ENCODE peak calls at places on chromosomes 12 and 14, in five cellular contexts. M is hippocampal formation; I is foreskin fibroblast; X is stimulated activated effector memory CD8-positive, alpha-beta T cell treated with anti-CD3 and anti-CD28 coated beads, Interleukin-12 subunit alpha, Interleukin-12 subunit beta, amount 100 ng/mL, for 72 hours; C is stimulated activated CD4-positive, alpha-beta T cell treated with anti-CD3 and anti-CD28 coated beads, Interleukin-12 subunit alpha, Interleukin-12 subunit beta, amount 100 ng/mL, for 48 hours. O is an unnamed sample.

GRCh38 chr12:122995503-122996187 is 15.2 kb downstream of the ARL6IP4 start:
- DNase-seq in I (no peak), C (no peak), M (no peak), X (no peak), O (no peak)

GRCh38 chr12:62865860-62866407 is 69.0 kb downstream of the PPM1H start:
- DNase-seq in I (no peak), X (no peak), M (no peak), C (no peak), O (no peak)

GRCh38 chr12:105736498-105736897 is 402.3 kb downstream of the NUAK1 start:
- DNase-seq in X (no peak), I (no peak), M (no peak), C (no peak), O (no peak)

GRCh38 chr12:19402743-19403400 is 36.4 kb upstream of the AEBP2 start:
- DNase-seq in C (no peak), I (peak), X (no peak), M (peak), O (peak)

GRCh38 chr12:102948941-102949352 is 8.5 kb upstream of the ASCL1 start:
- DNase-seq in I (no peak), C (no peak), X (peak), M (peak), O (no peak)

GRCh38 chr12:123621101-123621500 is 12.4 kb downstream of the EIF2B1 start:
- DNase-seq in I (peak), C (no peak), X (no peak), M (no peak), O (no peak)

GRCh38 chr12:86914716-86915115 is 658.5 kb upstream of the MGAT4C start:
- DNase-seq in C (no peak), I (no peak), X (no peak), M (no peak), O (no peak)

GRCh38 chr12:39958377-39958776 is 147.5 kb downstream of the SLC2A13 start:
- DNase-seq in X (no peak), I (no peak), M (no peak), C (no peak), O (no peak)

GRCh38 chr14:104118006-104118844 is 20.2 kb upstream of the KIF26A start:
- DNase-seq in I (no peak), M (no peak), C (no peak), X (no peak), O (no peak)

GRCh38 chr12:5720405-5721045 is 224.5 kb downstream of the ANO2 start:
- DNase-seq in C (no peak), I (no peak), M (no peak), X (no peak), O (no peak)

GRCh38 chr12:113062502-113063395 is 6.2 kb downstream of the DTX1 start:
- DNase-seq in I (no peak), M (no peak), C (no peak), X (no peak), O (no peak)

GRCh38 chr12:100860611-100861010 is 66.0 kb downstream of the ANO4 start:
- DNase-seq in I (no peak), M (no peak), C (no peak), X (no peak), O (no peak)

GRCh38 chr14:77583657-77584056 is 32.8 kb downstream of the SPTLC2 start:
- DNase-seq in M (no peak), I (no peak), C (no peak), X (no peak), O (no peak)

GRCh38 chr12:73106896-73107295 is 834.7 kb downstream of the TRHDE start:
- DNase-seq in I (no peak), X (no peak), M (no peak), C (no peak), O (no peak)

O was measured in frontal cortex.